ENCODE peak calls at places on chromosome X, in five cellular contexts. J, N, G, S and X are unnamed samples.

GRCh38 chrX:12360991-12361598 is 222.8 kb downstream of the FRMPD4 start:
- DNase-seq in J (peak; percentile 5), N (no peak), G (no peak), S (peak; percentile 51), X (no peak)

GRCh38 chrX:49187028-49187394 is 838 bp upstream of the PRICKLE3 start:
- DNase-seq in J (no peak), N (no peak), G (no peak), S (no peak), X (no peak)

GRCh38 chrX:79107891-79108718 is 36.4 kb upstream of the GPR174 start:
- DNase-seq in J (peak; percentile 57), N (no peak), G (no peak), S (no peak), X (no peak)

GRCh38 chrX:34509394-34509793 is 147.7 kb downstream of the TMEM47 start:
- DNase-seq in J (no peak), N (no peak), G (no peak), S (no peak), X (no peak)

GRCh38 chrX:56729152-56729557 is at the start of gene NBDY:
- DNase-seq in J (peak; percentile 45), N (peak; percentile 61), G (peak; percentile 10), S (peak; percentile 42), X (no peak)

GRCh38 chrX:43861750-43862149 is 20.5 kb downstream of the MAOB start:
- DNase-seq in J (peak; percentile 82), N (no peak), G (no peak), S (no peak), X (no peak)

GRCh38 chrX:121084903-121085611 is 37.6 kb downstream of the GLUD2 start:
- DNase-seq in J (no peak), N (no peak), G (no peak), S (no peak), X (no peak)

GRCh38 chrX:12469296-12469695 is 321.9 kb upstream of the PRPS2 start:
- DNase-seq in J (peak; percentile 6), N (no peak), G (no peak), S (no peak), X (no peak)

GRCh38 chrX:56569378-56570061 is 6.1 kb downstream of the UBQLN2 start:
- DNase-seq in J (no peak), N (no peak), G (no peak), S (no peak), X (no peak)

GRCh38 chrX:96182366-96182765 is 502.3 kb upstream of the DIAPH2 start:
- DNase-seq in J (no peak), N (no peak), G (no peak), S (no peak), X (no peak)

GRCh38 chrX:9816094-9816700 is 30.0 kb downstream of the SHROOM2 start:
- DNase-seq in J (peak; percentile 17), N (no peak), G (no peak), S (no peak), X (no peak)

GRCh38 chrX:77446840-77447239 is 349 bp upstream of the FGF16 start:
- DNase-seq in J (no peak), N (no peak), G (no peak), S (no peak), X (no peak)

GRCh38 chrX:24563291-24564010 is 83.7 kb downstream of the PCYT1B start:
- DNase-seq in J (no peak), N (no peak), G (no peak), S (no peak), X (no peak)

GRCh38 chrX:19805054-19805690 is 82.2 kb downstream of the SH3KBP1 start:
- DNase-seq in J (no peak), N (no peak), G (no peak), S (no peak), X (no peak)

GRCh38 chrX:70525733-70526132 is 81.1 kb downstream of the DLG3 start:
- DNase-seq in J (no peak), N (peak; percentile 88), G (peak; percentile 25), S (no peak), X (no peak)

GRCh38 chrX:49659771-49660170 is 36.0 kb downstream of the PAGE1 start:
- DNase-seq in J (no peak), N (no peak), G (no peak), S (no peak), X (no peak)